ENCODE peak calls at places on chromosomes 6 and 20, in five cellular contexts. One of them, this sample, is unnamed.
A peak's percentile ranks its signal among the peaks of the same experiment; 100 is the strongest.

GRCh38 chr20:35511814-35512420 is 17.5 kb downstream of the C20orf173 start:
- DNase-seq in retinal pigment epithelial cell: peak; percentile 4
- DNase-seq in K562: peak; percentile 37
- DNase-seq in lung: no peak
- DNase-seq in stomach: peak; percentile 40
- DNase-seq in this sample: no peak

GRCh38 chr20:43389839-43390626 is 67.7 kb upstream of the SRSF6 start:
- DNase-seq in lung: no peak
- DNase-seq in retinal pigment epithelial cell: no peak
- DNase-seq in stomach: no peak
- DNase-seq in K562: peak; percentile 52
- DNase-seq in this sample: no peak

GRCh38 chr6:37705239-37706051 is 7.8 kb upstream of the MDGA1 start:
- DNase-seq in K562: peak; percentile 88
- DNase-seq in retinal pigment epithelial cell: no peak
- DNase-seq in stomach: peak; percentile 62
- DNase-seq in lung: peak; percentile 60
- DNase-seq in this sample: no peak

GRCh38 chr6:89050155-89050554 is 30.4 kb upstream of the PNRC1 start:
- DNase-seq in stomach: no peak
- DNase-seq in lung: peak; percentile 50
- DNase-seq in K562: no peak
- DNase-seq in retinal pigment epithelial cell: no peak
- DNase-seq in this sample: no peak

GRCh38 chr6:132764370-132764769 is 6.7 kb upstream of the VNN2 start:
- DNase-seq in lung: no peak
- DNase-seq in stomach: peak; percentile 52
- DNase-seq in K562: no peak
- DNase-seq in retinal pigment epithelial cell: peak; percentile 93
- DNase-seq in this sample: peak; percentile 94

GRCh38 chr6:38155144-38155543 is 335.6 kb downstream of the ZFAND3 start:
- DNase-seq in lung: no peak
- DNase-seq in retinal pigment epithelial cell: no peak
- DNase-seq in K562: no peak
- DNase-seq in stomach: no peak
- DNase-seq in this sample: no peak

GRCh38 chr6:67933278-67933677 is 701.8 kb upstream of the ADGRB3 start:
- DNase-seq in K562: no peak
- DNase-seq in lung: no peak
- DNase-seq in stomach: no peak
- DNase-seq in retinal pigment epithelial cell: no peak
- DNase-seq in this sample: no peak

GRCh38 chr20:57092900-57093238 is 173.6 kb downstream of the BMP7 start:
- DNase-seq in lung: no peak
- DNase-seq in stomach: no peak
- DNase-seq in K562: no peak
- DNase-seq in retinal pigment epithelial cell: no peak
- DNase-seq in this sample: no peak

GRCh38 chr6:53714888-53715287 is 49.3 kb upstream of the KLHL31 start:
- DNase-seq in stomach: no peak
- DNase-seq in K562: no peak
- DNase-seq in retinal pigment epithelial cell: no peak
- DNase-seq in lung: no peak
- DNase-seq in this sample: no peak

GRCh38 chr20:23145281-23145700 is 59.2 kb upstream of the CD93 start:
- DNase-seq in retinal pigment epithelial cell: peak; percentile 62
- DNase-seq in lung: no peak
- DNase-seq in K562: no peak
- DNase-seq in stomach: no peak
- DNase-seq in this sample: no peak

GRCh38 chr6:39301606-39302005 is 12.6 kb downstream of the KCNK17 start:
- DNase-seq in lung: no peak
- DNase-seq in stomach: no peak
- DNase-seq in retinal pigment epithelial cell: no peak
- DNase-seq in K562: peak; percentile 86
- DNase-seq in this sample: no peak

GRCh38 chr20:2281563-2281962 is 14.2 kb upstream of the TGM3 start:
- DNase-seq in stomach: no peak
- DNase-seq in lung: no peak
- DNase-seq in retinal pigment epithelial cell: no peak
- DNase-seq in K562: no peak
- DNase-seq in this sample: no peak

GRCh38 chr6:151695181-151695580 is 112.3 kb upstream of the ESR1 start:
- DNase-seq in stomach: no peak
- DNase-seq in retinal pigment epithelial cell: no peak
- DNase-seq in lung: no peak
- DNase-seq in K562: no peak
- DNase-seq in this sample: no peak

GRCh38 chr6:20242397-20242796 is 30.1 kb upstream of the MBOAT1 start:
- DNase-seq in retinal pigment epithelial cell: no peak
- DNase-seq in stomach: no peak
- DNase-seq in lung: no peak
- DNase-seq in K562: no peak
- DNase-seq in this sample: no peak

GRCh38 chr6:163944897-163945296 is 530.4 kb downstream of the QKI start:
- DNase-seq in stomach: no peak
- DNase-seq in lung: no peak
- DNase-seq in K562: no peak
- DNase-seq in retinal pigment epithelial cell: no peak
- DNase-seq in this sample: no peak

GRCh38 chr20:401682-402495 is 6.2 kb upstream of the RBCK1 start:
- DNase-seq in stomach: no peak
- DNase-seq in lung: no peak
- DNase-seq in retinal pigment epithelial cell: no peak
- DNase-seq in K562: no peak
- DNase-seq in this sample: peak; percentile 100

GRCh38 chr20:22581437-22582385 is 2.7 kb downstream of the FOXA2 start:
- DNase-seq in K562: no peak
- DNase-seq in stomach: peak; percentile 43
- DNase-seq in lung: no peak
- DNase-seq in retinal pigment epithelial cell: no peak
- DNase-seq in this sample: no peak

GRCh38 chr6:99241905-99242534 is 107.5 kb downstream of the FAXC start:
- DNase-seq in stomach: peak; percentile 34
- DNase-seq in lung: no peak
- DNase-seq in retinal pigment epithelial cell: peak; percentile 4
- DNase-seq in K562: peak; percentile 16
- DNase-seq in this sample: peak; percentile 13

GRCh38 chr6:37053683-37054082 is 48.2 kb downstream of the FGD2 start:
- DNase-seq in K562: no peak
- DNase-seq in lung: no peak
- DNase-seq in retinal pigment epithelial cell: no peak
- DNase-seq in stomach: no peak
- DNase-seq in this sample: no peak

GRCh38 chr6:75642314-75642713 is 40.6 kb downstream of the SENP6 start:
- DNase-seq in K562: no peak
- DNase-seq in lung: no peak
- DNase-seq in stomach: no peak
- DNase-seq in retinal pigment epithelial cell: peak; percentile 30
- DNase-seq in this sample: no peak

GRCh38 chr6:33174784-33175183 is 17.5 kb downstream of the COL11A2 start:
- DNase-seq in retinal pigment epithelial cell: no peak
- DNase-seq in stomach: no peak
- DNase-seq in K562: no peak
- DNase-seq in lung: no peak
- DNase-seq in this sample: no peak

GRCh38 chr20:10972219-10972860 is 298.5 kb upstream of the JAG1 start:
- DNase-seq in stomach: no peak
- DNase-seq in retinal pigment epithelial cell: no peak
- DNase-seq in K562: no peak
- DNase-seq in lung: no peak
- DNase-seq in this sample: no peak

GRCh38 chr6:11778648-11779307 is at the start of gene ADTRP:
- DNase-seq in lung: no peak
- DNase-seq in stomach: peak; percentile 62
- DNase-seq in K562: peak; percentile 64
- DNase-seq in retinal pigment epithelial cell: no peak
- DNase-seq in this sample: no peak

GRCh38 chr6:161204866-161205557 is 68.8 kb downstream of the AGPAT4 start:
- DNase-seq in stomach: no peak
- DNase-seq in lung: no peak
- DNase-seq in retinal pigment epithelial cell: no peak
- DNase-seq in K562: peak; percentile 93
- DNase-seq in this sample: no peak

GRCh38 chr6:161199845-161200244 is 74.0 kb downstream of the AGPAT4 start:
- DNase-seq in lung: no peak
- DNase-seq in retinal pigment epithelial cell: no peak
- DNase-seq in K562: no peak
- DNase-seq in stomach: no peak
- DNase-seq in this sample: no peak

GRCh38 chr6:161198176-161198575 is 75.7 kb downstream of the AGPAT4 start:
- DNase-seq in lung: no peak
- DNase-seq in stomach: no peak
- DNase-seq in K562: no peak
- DNase-seq in retinal pigment epithelial cell: no peak
- DNase-seq in this sample: no peak

GRCh38 chr6:161198781-161199505 is 74.9 kb downstream of the AGPAT4 start:
- DNase-seq in K562: no peak
- DNase-seq in retinal pigment epithelial cell: no peak
- DNase-seq in lung: no peak
- DNase-seq in stomach: no peak
- DNase-seq in this sample: no peak

GRCh38 chr6:161200610-161201201 is 73.2 kb downstream of the AGPAT4 start:
- DNase-seq in stomach: no peak
- DNase-seq in K562: no peak
- DNase-seq in retinal pigment epithelial cell: no peak
- DNase-seq in lung: no peak
- DNase-seq in this sample: no peak
- TF ChIP-seq CTCF in stomach: no peak
- TF ChIP-seq CTCF in K562: peak; percentile 42
- TF ChIP-seq CTCF in retinal pigment epithelial cell: peak; percentile 43
- TF ChIP-seq CTCF in lung: no peak
- TF ChIP-seq CTCF in this sample: peak; percentile 35

DNA sequence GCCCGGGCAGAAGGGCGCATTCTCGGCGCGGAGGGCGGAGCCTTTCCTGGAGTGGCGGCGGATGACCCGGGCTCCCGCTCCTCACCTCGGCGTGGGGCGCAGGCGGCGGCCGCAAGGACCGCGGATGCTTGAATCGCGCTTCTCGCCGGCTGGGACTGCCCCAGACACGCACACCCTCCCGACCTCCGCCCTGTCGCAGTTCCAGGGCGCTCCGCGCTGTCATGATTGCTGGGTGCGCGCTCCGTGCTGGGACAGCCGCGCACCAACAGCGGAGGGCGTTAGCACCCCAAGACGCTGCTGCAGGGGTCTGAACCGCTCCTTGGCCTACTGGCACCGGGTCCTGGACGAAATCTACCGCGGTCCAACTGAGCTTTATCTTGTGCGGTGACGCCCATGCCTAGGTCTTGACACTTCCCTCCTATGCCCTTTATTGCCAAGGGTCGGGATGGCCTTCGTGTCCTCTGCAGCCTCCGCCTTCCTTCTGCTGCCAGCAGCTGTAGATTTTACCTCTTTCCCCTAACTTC is 43.3 kb downstream of the IRAK1BP1 start:
- DNase-seq in stomach: no peak
- DNase-seq in retinal pigment epithelial cell: no peak
- DNase-seq in lung: no peak
- DNase-seq in K562: no peak
- DNase-seq in this sample: no peak
- H3K4me3 ChIP-seq in stomach: peak overlapping the region; percentile 56
- H3K4me3 ChIP-seq in retinal pigment epithelial cell: peak overlapping the region; percentile 59
- H3K4me3 ChIP-seq in lung: peak overlapping the region; percentile 17
- H3K4me3 ChIP-seq in K562: no peak overlapping the region
- H3K4me3 ChIP-seq in this sample: peak overlapping the region; percentile 57

GRCh38 chr6:136038531-136038930 is 187.0 kb downstream of the PDE7B start:
- DNase-seq in K562: no peak
- DNase-seq in retinal pigment epithelial cell: no peak
- DNase-seq in stomach: no peak
- DNase-seq in lung: no peak
- DNase-seq in this sample: no peak

GRCh38 chr6:136039185-136039584 is 187.7 kb downstream of the PDE7B start:
- DNase-seq in lung: no peak
- DNase-seq in K562: no peak
- DNase-seq in stomach: no peak
- DNase-seq in retinal pigment epithelial cell: no peak
- DNase-seq in this sample: no peak

GRCh38 chr6:136036601-136037000 is 185.1 kb downstream of the PDE7B start:
- DNase-seq in retinal pigment epithelial cell: no peak
- DNase-seq in stomach: no peak
- DNase-seq in K562: no peak
- DNase-seq in lung: no peak
- DNase-seq in this sample: no peak

GRCh38 chr6:136037246-136037884 is 185.9 kb downstream of the PDE7B start:
- DNase-seq in retinal pigment epithelial cell: no peak
- DNase-seq in stomach: no peak
- DNase-seq in K562: no peak
- DNase-seq in lung: no peak
- DNase-seq in this sample: no peak

GRCh38 chr6:136037885-136038460 is 186.5 kb downstream of the PDE7B start:
- DNase-seq in K562: no peak
- DNase-seq in lung: no peak
- DNase-seq in stomach: no peak
- DNase-seq in retinal pigment epithelial cell: no peak
- DNase-seq in this sample: no peak
- TF ChIP-seq CTCF in K562: no peak
- TF ChIP-seq CTCF in lung: no peak
- TF ChIP-seq CTCF in stomach: no peak
- TF ChIP-seq CTCF in retinal pigment epithelial cell: peak; percentile 43
- TF ChIP-seq CTCF in this sample: no peak

GRCh38 chr6:31657406-31658157 is 1.9 kb downstream of the APOM start:
- DNase-seq in lung: no peak
- DNase-seq in stomach: no peak
- DNase-seq in retinal pigment epithelial cell: no peak
- DNase-seq in K562: peak; percentile 66
- DNase-seq in this sample: no peak
- H3K4me3 ChIP-seq in lung: no peak overlapping the region
- H3K4me3 ChIP-seq in stomach: no peak overlapping the region
- H3K4me3 ChIP-seq in retinal pigment epithelial cell: no peak overlapping the region
- H3K4me3 ChIP-seq in K562: no peak overlapping the region
- H3K4me3 ChIP-seq in this sample: no peak overlapping the region

DNA sequence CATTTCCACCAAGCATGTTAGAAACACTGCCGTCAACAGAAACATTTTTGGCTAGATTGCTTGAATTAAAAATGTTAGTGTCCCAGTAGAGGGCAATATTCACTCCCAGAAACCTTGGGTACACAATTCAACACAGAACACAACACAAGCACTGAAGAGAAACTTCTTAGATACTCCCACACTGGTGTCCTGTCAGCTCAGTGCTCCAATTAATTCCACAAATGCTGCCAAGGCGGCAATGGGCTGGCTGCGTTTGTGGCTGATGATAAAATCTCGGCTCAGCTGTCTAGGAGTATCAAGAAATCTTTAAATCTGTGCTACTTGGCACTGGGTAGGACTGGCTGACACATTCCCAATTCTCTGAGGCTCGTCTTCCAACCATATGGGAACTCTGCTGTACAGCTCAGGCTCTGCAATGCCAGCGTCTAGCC is 39.3 kb downstream of the BEND3 start:
- DNase-seq in K562: no peak
- DNase-seq in retinal pigment epithelial cell: peak; percentile 34
- DNase-seq in lung: no peak
- DNase-seq in stomach: no peak
- DNase-seq in this sample: no peak
- TF ChIP-seq CTCF in K562: no peak
- TF ChIP-seq CTCF in retinal pigment epithelial cell: peak; percentile 40
- TF ChIP-seq CTCF in lung: no peak
- TF ChIP-seq CTCF in stomach: no peak
- TF ChIP-seq CTCF in this sample: peak; percentile 42

This sample was measured in epithelial cell of proximal tubule.